ENCODE peak calls at places on chromosomes 13 and 19, in eight cellular contexts. J is AG04449; A is left cardiac atrium; B is HCT116; K is mesenchymal stem cell; F is EL; V is effector CD4-positive, alpha-beta T cell; C is NCI-H1694 treated with DMSO at 0.1 percent for 48 hours. O is an unnamed sample.

GRCh38 chr13:41694902-41695301 is 237.6 kb downstream of the RGCC start:
- DNase-seq in J (peak), A (peak), B (peak), K (peak), F (peak), V (no peak), C (no peak), O (no peak)

GRCh38 chr13:41700790-41701310 is 243.5 kb downstream of the RGCC start:
- DNase-seq in J (peak), A (no peak), B (no peak), K (peak), F (peak), V (no peak), C (peak), O (peak)

GRCh38 chr13:71320452-71320851 is 546.6 kb downstream of the DACH1 start:
- DNase-seq in J (no peak), A (no peak), B (no peak), K (peak), F (no peak), V (no peak), C (no peak), O (no peak)

GRCh38 chr19:49231804-49232203 is 74.2 kb downstream of the TRPM4 start:
- DNase-seq in J (no peak), A (no peak), B (no peak), K (no peak), F (no peak), V (no peak), C (no peak), O (no peak)

GRCh38 chr19:48681127-48681470 is 8.3 kb upstream of the NTN5 start:
- DNase-seq in J (no peak), A (no peak), B (no peak), K (peak), F (peak), V (no peak), C (no peak), O (no peak)

GRCh38 chr19:17703823-17704463 is 15.3 kb upstream of the MAP1S start:
- DNase-seq in J (no peak), A (peak), B (peak), K (no peak), F (peak), V (peak), C (no peak), O (no peak)

GRCh38 chr19:45825917-45826893 is 11.1 kb upstream of the RSPH6A start:
- DNase-seq in J (no peak), A (no peak), B (no peak), K (no peak), F (no peak), V (no peak), C (no peak), O (no peak)

GRCh38 chr19:34235425-34235940 is 18.9 kb upstream of the GARRE1 start:
- DNase-seq in J (no peak), A (no peak), B (no peak), K (no peak), F (no peak), V (no peak), C (no peak), O (no peak)

GRCh38 chr13:50376895-50377575 is 361.8 kb downstream of the KCNRG start:
- DNase-seq in J (no peak), A (no peak), B (no peak), K (no peak), F (no peak), V (no peak), C (no peak), O (no peak)

GRCh38 chr19:51339687-51340656 is 2.0 kb downstream of the VSIG10L start:
- DNase-seq in J (peak), A (peak), B (peak), K (peak), F (peak), V (peak), C (no peak), O (peak)